ENCODE peak calls at places on chromosomes 3 and 15, in eight cellular contexts. S, O, V, N, Z, F, M and K are unnamed samples.

GRCh38 chr3:16316396-16316795 is 51.4 kb downstream of the OXNAD1 start:
- DNase-seq in S (no peak), O (no peak), V (no peak), N (no peak), Z (no peak), F (no peak), M (no peak), K (no peak)

GRCh38 chr3:44016818-44017217 is 224.9 kb upstream of the TOPAZ1 start:
- DNase-seq in S (no peak), O (no peak), V (no peak), N (no peak), Z (no peak), F (no peak), M (no peak), K (peak; percentile 55)

GRCh38 chr15:58473720-58474119 is 41.9 kb downstream of the LIPC start:
- DNase-seq in S (no peak), O (no peak), V (peak; percentile 55), N (peak; percentile 94), Z (no peak), F (no peak), M (no peak), K (peak; percentile 32)

GRCh38 chr15:58539548-58539947 is 107.8 kb downstream of the LIPC start:
- DNase-seq in S (no peak), O (no peak), V (no peak), N (no peak), Z (no peak), F (no peak), M (no peak), K (no peak)

GRCh38 chr15:26702381-26702780 is 70.5 kb downstream of the GABRB3 start:
- DNase-seq in S (no peak), O (no peak), V (no peak), N (no peak), Z (no peak), F (no peak), M (no peak), K (no peak)

GRCh38 chr3:54853573-54854404 is 74.1 kb downstream of the LRTM1 start:
- DNase-seq in S (peak; percentile 79), O (no peak), V (peak; percentile 38), N (peak; percentile 13), Z (peak; percentile 40), F (peak; percentile 76), M (peak; percentile 67), K (peak; percentile 76)

GRCh38 chr3:79473993-79474392 is 293.8 kb downstream of the ROBO1 start:
- DNase-seq in S (no peak), O (no peak), V (no peak), N (peak; percentile 42), Z (no peak), F (no peak), M (no peak), K (no peak)

GRCh38 chr3:19065027-19065426 is 83.3 kb upstream of the KCNH8 start:
- DNase-seq in S (no peak), O (peak; percentile 7), V (peak; percentile 3), N (no peak), Z (no peak), F (no peak), M (no peak), K (no peak)

GRCh38 chr15:78763111-78763795 is 48.0 kb downstream of the ADAMTS7 start:
- DNase-seq in S (no peak), O (no peak), V (no peak), N (no peak), Z (no peak), F (no peak), M (peak; percentile 14), K (no peak)

GRCh38 chr15:29420188-29420587 is 150.6 kb upstream of the NSMCE3 start:
- DNase-seq in S (no peak), O (no peak), V (no peak), N (no peak), Z (no peak), F (no peak), M (no peak), K (no peak)

GRCh38 chr3:112321867-112322652 is 10.9 kb upstream of the CD200 start:
- DNase-seq in S (no peak), O (no peak), V (no peak), N (no peak), Z (no peak), F (no peak), M (no peak), K (no peak)

GRCh38 chr3:88742066-88742465 is 365.4 kb upstream of the EPHA3 start:
- DNase-seq in S (no peak), O (no peak), V (no peak), N (no peak), Z (no peak), F (no peak), M (no peak), K (no peak)

GRCh38 chr15:44719293-44719999 is 8.1 kb downstream of the B2M start:
- DNase-seq in S (peak; percentile 34), O (peak; percentile 75), V (no peak), N (no peak), Z (peak; percentile 67), F (no peak), M (no peak), K (no peak)

GRCh38 chr3:15795563-15796308 is 2.0 kb downstream of the ANKRD28 start:
- DNase-seq in S (no peak), O (no peak), V (peak; percentile 7), N (peak; percentile 66), Z (peak; percentile 63), F (no peak), M (no peak), K (no peak)

GRCh38 chr15:67543348-67543718 is 830 bp downstream of the MAP2K5 start:
- DNase-seq in S (peak; percentile 51), O (no peak), V (no peak), N (no peak), Z (no peak), F (peak; percentile 65), M (no peak), K (no peak)

GRCh38 chr3:23567917-23568316 is 237.8 kb upstream of the UBE2E1 start:
- DNase-seq in S (no peak), O (no peak), V (no peak), N (peak; percentile 91), Z (peak; percentile 8), F (peak; percentile 16), M (no peak), K (peak; percentile 67)

GRCh38 chr15:73965730-73966103 is 26.4 kb downstream of the STOML1 start:
- DNase-seq in S (no peak), O (peak; percentile 58), V (no peak), N (peak; percentile 61), Z (peak; percentile 81), F (no peak), M (no peak), K (no peak)

GRCh38 chr15:35290301-35290721 is 205.2 kb upstream of the NANOGP8 start:
- DNase-seq in S (peak; percentile 32), O (no peak), V (no peak), N (peak; percentile 66), Z (no peak), F (no peak), M (no peak), K (no peak)

GRCh38 chr3:107753494-107753893 is 230.7 kb downstream of the BBX start:
- DNase-seq in S (peak; percentile 65), O (no peak), V (peak; percentile 68), N (peak; percentile 59), Z (peak; percentile 47), F (peak; percentile 39), M (no peak), K (peak; percentile 7)

GRCh38 chr3:146189519-146190173 is 28.7 kb upstream of the PLOD2 start:
- DNase-seq in S (no peak), O (peak; percentile 20), V (peak; percentile 71), N (peak; percentile 58), Z (peak; percentile 64), F (peak; percentile 24), M (peak; percentile 25), K (peak; percentile 19)

GRCh38 chr15:23035964-23036566 is 3.3 kb downstream of the TUBGCP5 start:
- DNase-seq in S (peak; percentile 71), O (peak; percentile 32), V (peak; percentile 71), N (peak; percentile 41), Z (peak; percentile 67), F (no peak), M (no peak), K (peak; percentile 81)

GRCh38 chr3:82743196-82743595 is 981.8 kb upstream of the GBE1 start:
- DNase-seq in S (no peak), O (no peak), V (no peak), N (no peak), Z (no peak), F (no peak), M (no peak), K (no peak)

GRCh38 chr15:75713338-75713895 is 769 bp upstream of the CSPG4 start:
- DNase-seq in S (no peak), O (no peak), V (no peak), N (no peak), Z (no peak), F (no peak), M (peak; percentile 72), K (peak; percentile 80)

GRCh38 chr15:49060710-49061483 is 14.7 kb upstream of the SECISBP2L start:
- DNase-seq in S (no peak), O (no peak), V (no peak), N (no peak), Z (no peak), F (no peak), M (no peak), K (no peak)

GRCh38 chr15:25439456-25439836 is 622 bp upstream of the UBE3A start:
- DNase-seq in S (peak; percentile 68), O (no peak), V (no peak), N (peak; percentile 29), Z (peak; percentile 25), F (peak; percentile 49), M (no peak), K (no peak)

GRCh38 chr3:158847466-158847849 is 45.6 kb downstream of the MFSD1 start:
- DNase-seq in S (no peak), O (no peak), V (no peak), N (no peak), Z (no peak), F (no peak), M (no peak), K (no peak)
- H3K4me3 ChIP-seq in S (no peak overlapping the region), O (no peak overlapping the region), V (no peak overlapping the region), N (no peak overlapping the region), Z (peak overlapping the region; percentile 11), F (no peak overlapping the region), M (no peak overlapping the region), K (no peak overlapping the region)

DNA sequence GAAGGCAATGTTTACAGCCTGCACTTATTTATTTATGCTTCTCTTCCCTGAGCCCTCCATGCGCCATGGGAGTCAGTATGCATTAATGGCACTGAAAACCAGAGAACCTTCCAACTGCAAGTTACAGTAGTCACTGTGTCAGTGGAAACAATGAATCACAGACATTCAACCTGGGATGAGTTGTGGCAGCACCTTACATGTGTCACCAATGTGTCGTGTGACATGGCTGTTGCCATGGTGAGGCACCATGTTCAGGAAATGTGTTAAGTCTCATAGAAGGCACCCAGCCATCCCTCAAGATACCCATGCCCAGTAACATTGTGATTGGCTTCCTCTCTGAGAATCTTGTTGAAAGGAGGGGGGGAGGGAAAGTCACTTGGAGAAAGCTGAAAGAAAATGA is 105.0 kb downstream of the FOXP1 start:
- DNase-seq in S (no peak), O (peak; percentile 60), V (no peak), N (peak; percentile 65), Z (no peak), F (peak; percentile 26), M (no peak), K (no peak)
- H3K36me3 ChIP-seq in S (no peaks in the 10 kb centered on the region), O (peaks cover 7% of the 10 kb centered on the region), V (no peaks in the 10 kb centered on the region), N (no peaks in the 10 kb centered on the region), Z (no peaks in the 10 kb centered on the region), F (no peaks in the 10 kb centered on the region), M (no peaks in the 10 kb centered on the region), K (no peaks in the 10 kb centered on the region)

GRCh38 chr3:193980905-193981304 is 155.0 kb upstream of the HES1 start:
- DNase-seq in S (no peak), O (no peak), V (no peak), N (no peak), Z (no peak), F (no peak), M (no peak), K (no peak)
- H3K4me3 ChIP-seq in S (no peak overlapping the region), O (no peak overlapping the region), V (no peak overlapping the region), N (no peak overlapping the region), Z (no peak overlapping the region), F (no peak overlapping the region), M (no peak overlapping the region), K (no peak overlapping the region)

GRCh38 chr15:64146520-64146884 is 5.0 kb upstream of the SNX22 start:
- DNase-seq in S (no peak), O (no peak), V (no peak), N (no peak), Z (no peak), F (no peak), M (no peak), K (no peak)
- H3K36me3 ChIP-seq in S (no peaks in the 10 kb centered on the region), O (peaks cover 4% of the 10 kb centered on the region), V (peaks cover under 1% of the 10 kb centered on the region), N (peaks cover 6% of the 10 kb centered on the region), Z (no peaks in the 10 kb centered on the region), F (no peaks in the 10 kb centered on the region), M (no peaks in the 10 kb centered on the region), K (no peaks in the 10 kb centered on the region)